ENCODE peak calls at places on chromosome 5, in four cellular contexts. O, E, I and D are unnamed samples.

GRCh38 chr5:59187772-59188347 is 605.0 kb downstream of the RAB3C start:
- DNase-seq in O (no peak), E (no peak), I (no peak), D (no peak)

GRCh38 chr5:168578006-168578405 is 1.2 kb downstream of the PANK3 start:
- DNase-seq in O (peak; percentile 29), I (no peak), E (peak; percentile 18), D (no peak)

GRCh38 chr5:8961956-8962355 is 583.9 kb downstream of the SEMA5A start:
- DNase-seq in O (no peak), E (no peak), I (no peak), D (no peak)

GRCh38 chr5:172496671-172497371 is 42.5 kb upstream of the SH3PXD2B start:
- DNase-seq in I (peak; percentile 70), O (no peak), E (no peak), D (no peak)

GRCh38 chr5:98109561-98110006 is 663.9 kb upstream of the RGMB start:
- DNase-seq in E (no peak), I (no peak), O (peak; percentile 9), D (no peak)

GRCh38 chr5:65808261-65808741 is 86.3 kb downstream of the NLN start:
- DNase-seq in O (no peak), E (no peak), I (no peak), D (peak; percentile 26)

GRCh38 chr5:103867857-103868598 is 305.4 kb upstream of the NUDT12 start:
- DNase-seq in I (no peak), O (no peak), E (no peak), D (no peak)

GRCh38 chr5:132274050-132274869 is 16.8 kb downstream of the PDLIM4 start:
- DNase-seq in E (no peak), I (no peak), O (no peak), D (no peak)

GRCh38 chr5:19488786-19489185 is 499.2 kb downstream of the CDH18 start:
- DNase-seq in E (no peak), O (no peak), I (no peak), D (no peak)

GRCh38 chr5:113574417-113574816 is 60.9 kb downstream of the YTHDC2 start:
- DNase-seq in I (no peak), E (no peak), O (peak; percentile 54), D (no peak)

GRCh38 chr5:177357459-177358332 is at the start of gene RGS14:
- DNase-seq in I (peak; percentile 29), E (no peak), O (no peak), D (no peak)

GRCh38 chr5:150485770-150486401 is 22.0 kb upstream of the NDST1 start:
- DNase-seq in E (peak; percentile 31), I (peak; percentile 72), O (no peak), D (peak; percentile 83)

GRCh38 chr5:138252944-138253343 is 21.5 kb downstream of the GFRA3 start:
- DNase-seq in E (no peak), O (no peak), I (no peak), D (no peak)

GRCh38 chr5:151820903-151821302 is 49.1 kb downstream of the G3BP1 start:
- DNase-seq in O (no peak), E (no peak), I (no peak), D (no peak)

GRCh38 chr5:171984748-171985419 is 21.6 kb downstream of the FBXW11 start:
- DNase-seq in I (no peak), O (peak; percentile 74), E (no peak), D (no peak)

GRCh38 chr5:121559832-121560231 is 291.9 kb upstream of the FTMT start:
- DNase-seq in O (no peak), E (no peak), I (no peak), D (no peak)

GRCh38 chr5:176716320-176716719 is 69.0 kb downstream of the TSPAN17 start:
- DNase-seq in I (no peak), E (peak; percentile 66), O (no peak), D (no peak)